ENCODE peak calls at places on chromosomes 5 and 9, in eight cellular contexts. X, T, Q, K, L, P, H and Y are unnamed samples. For H3K27me3, the result is how much of the 10 kb centered on the place peaks cover.

GRCh38 chr5:96142786-96143434 is 181.3 kb upstream of the ELL2 start:
- DNase-seq in X (no peak), K (no peak), Q (peak), L (no peak), P (no peak), H (no peak), T (no peak), Y (no peak)

GRCh38 chr9:69470186-69470977 is 145.4 kb downstream of the ENTREP1 start:
- DNase-seq in Q (no peak), K (no peak), P (no peak), X (no peak), L (no peak), T (no peak), H (no peak), Y (no peak)

GRCh38 chr9:5832093-5832542 is 799 bp downstream of the ERMP1 start:
- DNase-seq in Q (no peak), K (no peak), L (no peak), P (no peak), T (no peak), X (no peak), H (no peak), Y (no peak)

GRCh38 chr5:157177935-157178334 is 2.7 kb upstream of the ITK start:
- DNase-seq in L (no peak), X (no peak), T (no peak), K (no peak), P (no peak), H (no peak), Q (no peak), Y (no peak)

GRCh38 chr9:110148384-110148783 is 59.6 kb downstream of the C9orf152 start:
- DNase-seq in X (no peak), L (peak), K (peak), H (no peak), T (no peak), P (no peak), Q (no peak), Y (no peak)

GRCh38 chr5:39584921-39585320 is 160.1 kb upstream of the DAB2 start:
- DNase-seq in Q (peak), L (no peak), H (no peak), P (no peak), K (no peak), T (no peak), X (no peak), Y (no peak)

GRCh38 chr9:22171691-22172090 is 162.6 kb upstream of the CDKN2B start:
- DNase-seq in L (no peak), H (no peak), X (no peak), Q (no peak), T (no peak), K (no peak), P (no peak), Y (no peak)

GRCh38 chr5:139670369-139671095 is 22.4 kb downstream of the CXXC5 start:
- DNase-seq in L (peak), K (no peak), P (no peak), H (no peak), T (peak), Q (peak), X (no peak), Y (no peak)

GRCh38 chr9:112283854-112284253 is 49.6 kb downstream of the PTBP3 start:
- DNase-seq in H (no peak), T (no peak), X (no peak), Q (no peak), K (no peak), P (no peak), L (no peak), Y (no peak)

GRCh38 chr5:59065551-59065950 is 482.7 kb downstream of the RAB3C start:
- DNase-seq in P (no peak), Q (peak), K (no peak), H (no peak), X (no peak), T (no peak), L (no peak), Y (no peak)

GRCh38 chr5:57524661-57525060 is 42.0 kb upstream of the ACTBL2 start:
- DNase-seq in Q (no peak), T (no peak), P (no peak), L (no peak), H (no peak), K (no peak), X (no peak), Y (no peak)

GRCh38 chr5:180170111-180170809 is 38.8 kb downstream of the RASGEF1C start:
- DNase-seq in X (no peak), Q (no peak), T (no peak), K (no peak), P (no peak), L (no peak), H (no peak), Y (no peak)

GRCh38 chr5:42949348-42950090 is 90.6 kb downstream of the ANXA2R start:
- DNase-seq in T (peak), H (no peak), Q (peak), K (peak), X (peak), L (peak), P (peak), Y (no peak)

GRCh38 chr5:150219142-150219541 is 29.3 kb downstream of the SLC6A7 start:
- DNase-seq in K (no peak), Q (no peak), P (no peak), L (no peak), T (no peak), X (no peak), H (no peak), Y (no peak)

GRCh38 chr5:170383227-170383626 is 5.9 kb downstream of the KCNMB1 start:
- DNase-seq in T (no peak), X (no peak), H (no peak), K (no peak), L (no peak), Q (no peak), P (no peak), Y (no peak)
- H3K27me3 ChIP-seq in T (under half), X (under half), H (under half), K (under half), L (under half), Q (under half), P (under half), Y (under half)

DNA sequence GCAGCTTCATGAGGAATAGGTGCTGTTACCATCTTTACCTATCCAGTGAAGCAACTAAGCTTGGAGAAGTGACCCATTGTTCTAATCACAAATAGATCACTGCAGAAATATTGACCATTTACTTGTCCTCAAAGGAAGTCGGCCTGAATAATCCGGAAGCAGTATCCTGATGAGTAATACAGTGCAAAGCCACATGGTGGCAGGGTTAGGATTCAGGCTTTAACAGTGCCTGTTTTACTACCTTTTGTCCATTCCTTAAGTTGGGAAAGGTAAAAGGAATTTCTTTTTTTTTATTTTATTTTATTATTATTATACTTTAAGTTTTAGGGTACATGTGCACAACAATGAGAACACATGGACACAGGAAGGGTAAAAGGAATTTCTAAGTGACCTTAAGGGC is 336.3 kb downstream of the KDM4C start:
- DNase-seq in T (no peak), P (no peak), Q (no peak), X (no peak), H (no peak), L (no peak), K (no peak), Y (no peak)
- TF ChIP-seq CTCF in T (no peak), P (peak), Q (peak), X (no peak), H (no peak), L (no peak), K (no peak), Y (peak)

DNA sequence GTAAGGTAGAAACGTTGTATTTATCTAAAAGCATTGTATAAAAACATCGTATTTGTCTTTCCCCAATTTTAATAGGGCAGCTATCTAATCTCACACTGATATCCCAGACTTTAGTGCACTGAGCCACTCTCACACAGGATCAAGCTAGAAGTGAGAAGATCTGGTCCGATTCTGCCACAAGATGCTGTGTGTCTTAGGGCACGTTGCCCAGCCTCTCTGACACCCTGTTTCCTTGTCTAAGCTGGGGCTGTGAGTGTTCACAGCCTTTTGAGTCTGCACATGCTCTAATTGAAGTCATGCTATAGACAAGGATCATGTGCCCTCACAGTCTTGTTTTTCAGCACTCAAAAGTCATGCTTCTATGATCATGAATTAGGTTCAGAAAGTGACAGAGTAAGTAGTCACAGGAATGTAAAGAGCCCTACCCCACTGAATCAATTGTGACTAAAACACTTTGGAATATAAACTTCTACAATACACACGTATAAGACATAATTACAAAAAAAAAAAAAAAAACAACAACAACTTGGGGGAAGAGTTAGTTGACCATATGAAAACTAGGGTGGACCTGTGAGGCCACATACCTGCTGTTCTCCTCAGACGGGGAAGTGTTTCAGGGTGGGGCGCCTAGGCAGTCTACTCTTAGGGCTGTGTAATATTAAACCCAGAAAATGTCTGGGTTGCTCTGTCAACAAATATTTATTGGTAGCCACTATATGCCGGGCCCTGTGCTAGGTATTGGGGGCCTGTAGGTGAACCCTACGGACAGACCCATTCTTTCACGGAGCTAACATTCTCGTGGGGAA is 893 bp upstream of the ABLIM3 start:
- DNase-seq in L (no peak), Q (no peak), K (no peak), P (no peak), T (no peak), H (no peak), X (no peak), Y (no peak)
- H3K27me3 ChIP-seq in L (under half), Q (under half), K (under half), P (under half), T (under half), H (under half), X (under half), Y (under half)

GRCh38 chr9:114285166-114285867 is 37.6 kb upstream of the ORM1 start:
- DNase-seq in H (peak), T (peak), X (peak), L (peak), Q (peak), K (no peak), P (no peak), Y (peak)
- TF ChIP-seq CTCF in H (peak), T (no peak), X (no peak), L (no peak), Q (no peak), K (no peak), P (no peak), Y (peak)